ENCODE peak calls at places on chromosomes 6 and 20, in four cellular contexts. One of them, this sample, is unnamed.

GRCh38 chr20:40728470-40728869 is 39.4 kb upstream of the MAFB start:
- DNase-seq in activated T-helper 1 cell treated with anti-CD3 and anti-CD28 coated beads, Interleukin-2, amount 50 U/mL, for 16 hours: no peak
- DNase-seq in posterior cingulate gyrus: no peak
- DNase-seq in T1000: no peak
- DNase-seq in this sample: no peak

GRCh38 chr20:16222859-16223411 is 350.3 kb downstream of the KIF16B start:
- DNase-seq in posterior cingulate gyrus: no peak
- DNase-seq in T1000: no peak
- DNase-seq in activated T-helper 1 cell treated with anti-CD3 and anti-CD28 coated beads, Interleukin-2, amount 50 U/mL, for 16 hours: no peak
- DNase-seq in this sample: peak; percentile 61

GRCh38 chr6:165468361-165468760 is 159.0 kb upstream of the C6orf118 start:
- DNase-seq in T1000: no peak
- DNase-seq in posterior cingulate gyrus: no peak
- DNase-seq in activated T-helper 1 cell treated with anti-CD3 and anti-CD28 coated beads, Interleukin-2, amount 50 U/mL, for 16 hours: no peak
- DNase-seq in this sample: no peak

GRCh38 chr6:7173843-7174503 is 66.2 kb downstream of the RREB1 start:
- DNase-seq in activated T-helper 1 cell treated with anti-CD3 and anti-CD28 coated beads, Interleukin-2, amount 50 U/mL, for 16 hours: no peak
- DNase-seq in T1000: no peak
- DNase-seq in posterior cingulate gyrus: no peak
- DNase-seq in this sample: no peak

GRCh38 chr6:47737406-47737805 is 39.0 kb downstream of the ADGRF4 start:
- DNase-seq in T1000: no peak
- DNase-seq in activated T-helper 1 cell treated with anti-CD3 and anti-CD28 coated beads, Interleukin-2, amount 50 U/mL, for 16 hours: no peak
- DNase-seq in posterior cingulate gyrus: peak; percentile 53
- DNase-seq in this sample: no peak

GRCh38 chr6:50820590-50821234 is 2.0 kb downstream of the TFAP2B start:
- DNase-seq in T1000: no peak
- DNase-seq in posterior cingulate gyrus: no peak
- DNase-seq in activated T-helper 1 cell treated with anti-CD3 and anti-CD28 coated beads, Interleukin-2, amount 50 U/mL, for 16 hours: no peak
- DNase-seq in this sample: no peak

GRCh38 chr6:111482236-111482958 is 621 bp downstream of the REV3L start:
- DNase-seq in posterior cingulate gyrus: peak; percentile 43
- DNase-seq in T1000: no peak
- DNase-seq in activated T-helper 1 cell treated with anti-CD3 and anti-CD28 coated beads, Interleukin-2, amount 50 U/mL, for 16 hours: peak; percentile 36
- DNase-seq in this sample: peak; percentile 71

GRCh38 chr6:137933696-137934095 is 66.6 kb downstream of the TNFAIP3 start:
- DNase-seq in posterior cingulate gyrus: no peak
- DNase-seq in T1000: peak; percentile 33
- DNase-seq in activated T-helper 1 cell treated with anti-CD3 and anti-CD28 coated beads, Interleukin-2, amount 50 U/mL, for 16 hours: no peak
- DNase-seq in this sample: peak; percentile 78

GRCh38 chr20:11401988-11402387 is 515.7 kb upstream of the BTBD3 start:
- DNase-seq in activated T-helper 1 cell treated with anti-CD3 and anti-CD28 coated beads, Interleukin-2, amount 50 U/mL, for 16 hours: no peak
- DNase-seq in T1000: no peak
- DNase-seq in posterior cingulate gyrus: no peak
- DNase-seq in this sample: no peak

GRCh38 chr6:145784683-145785082 is 29.9 kb downstream of the FBXO30 start:
- DNase-seq in activated T-helper 1 cell treated with anti-CD3 and anti-CD28 coated beads, Interleukin-2, amount 50 U/mL, for 16 hours: no peak
- DNase-seq in T1000: no peak
- DNase-seq in posterior cingulate gyrus: no peak
- DNase-seq in this sample: peak; percentile 4

GRCh38 chr6:43851204-43851855 is 81.3 kb downstream of the VEGFA start:
- DNase-seq in activated T-helper 1 cell treated with anti-CD3 and anti-CD28 coated beads, Interleukin-2, amount 50 U/mL, for 16 hours: no peak
- DNase-seq in posterior cingulate gyrus: no peak
- DNase-seq in T1000: peak; percentile 17
- DNase-seq in this sample: peak; percentile 92

GRCh38 chr6:3165631-3166534 is 8.5 kb upstream of the TUBB2A start:
- DNase-seq in posterior cingulate gyrus: no peak
- DNase-seq in T1000: peak; percentile 47
- DNase-seq in activated T-helper 1 cell treated with anti-CD3 and anti-CD28 coated beads, Interleukin-2, amount 50 U/mL, for 16 hours: no peak
- DNase-seq in this sample: no peak

GRCh38 chr6:31216208-31216898 is 45.9 kb upstream of the POU5F1 start:
- DNase-seq in posterior cingulate gyrus: no peak
- DNase-seq in T1000: no peak
- DNase-seq in activated T-helper 1 cell treated with anti-CD3 and anti-CD28 coated beads, Interleukin-2, amount 50 U/mL, for 16 hours: no peak
- DNase-seq in this sample: no peak

GRCh38 chr6:89471287-89471867 is 38.4 kb downstream of the ANKRD6 start:
- DNase-seq in posterior cingulate gyrus: no peak
- DNase-seq in activated T-helper 1 cell treated with anti-CD3 and anti-CD28 coated beads, Interleukin-2, amount 50 U/mL, for 16 hours: no peak
- DNase-seq in T1000: no peak
- DNase-seq in this sample: no peak

GRCh38 chr6:138695193-138695592 is 78.4 kb upstream of the CCDC28A start:
- DNase-seq in T1000: no peak
- DNase-seq in activated T-helper 1 cell treated with anti-CD3 and anti-CD28 coated beads, Interleukin-2, amount 50 U/mL, for 16 hours: no peak
- DNase-seq in posterior cingulate gyrus: no peak
- DNase-seq in this sample: no peak

GRCh38 chr6:36196880-36197548 is 470 bp downstream of the BRPF3 start:
- DNase-seq in posterior cingulate gyrus: peak; percentile 100
- DNase-seq in activated T-helper 1 cell treated with anti-CD3 and anti-CD28 coated beads, Interleukin-2, amount 50 U/mL, for 16 hours: peak; percentile 99
- DNase-seq in T1000: peak; percentile 96
- DNase-seq in this sample: peak; percentile 96

GRCh38 chr6:125251516-125252229 is 50.1 kb downstream of the HDDC2 start:
- DNase-seq in T1000: no peak
- DNase-seq in posterior cingulate gyrus: no peak
- DNase-seq in activated T-helper 1 cell treated with anti-CD3 and anti-CD28 coated beads, Interleukin-2, amount 50 U/mL, for 16 hours: no peak
- DNase-seq in this sample: no peak

GRCh38 chr20:52987295-52987694 is 15.1 kb downstream of the TSHZ2 start:
- DNase-seq in T1000: no peak
- DNase-seq in activated T-helper 1 cell treated with anti-CD3 and anti-CD28 coated beads, Interleukin-2, amount 50 U/mL, for 16 hours: no peak
- DNase-seq in posterior cingulate gyrus: no peak
- DNase-seq in this sample: no peak

GRCh38 chr6:35496851-35497570 is at the start of gene TEAD3:
- DNase-seq in posterior cingulate gyrus: no peak
- DNase-seq in T1000: peak; percentile 63
- DNase-seq in activated T-helper 1 cell treated with anti-CD3 and anti-CD28 coated beads, Interleukin-2, amount 50 U/mL, for 16 hours: peak; percentile 44
- DNase-seq in this sample: peak; percentile 87

GRCh38 chr6:71197267-71197666 is 91.3 kb upstream of the OGFRL1 start:
- DNase-seq in activated T-helper 1 cell treated with anti-CD3 and anti-CD28 coated beads, Interleukin-2, amount 50 U/mL, for 16 hours: no peak
- DNase-seq in T1000: no peak
- DNase-seq in posterior cingulate gyrus: no peak
- DNase-seq in this sample: peak; percentile 59

GRCh38 chr20:50710492-50711063 is 19.2 kb upstream of the RIPOR3 start:
- DNase-seq in T1000: no peak
- DNase-seq in posterior cingulate gyrus: no peak
- DNase-seq in activated T-helper 1 cell treated with anti-CD3 and anti-CD28 coated beads, Interleukin-2, amount 50 U/mL, for 16 hours: no peak
- DNase-seq in this sample: no peak

GRCh38 chr20:9392892-9393857 is 121.2 kb upstream of the LAMP5 start:
- DNase-seq in T1000: peak; percentile 20
- DNase-seq in activated T-helper 1 cell treated with anti-CD3 and anti-CD28 coated beads, Interleukin-2, amount 50 U/mL, for 16 hours: no peak
- DNase-seq in posterior cingulate gyrus: peak; percentile 76
- DNase-seq in this sample: peak; percentile 80

GRCh38 chr6:101000334-101000733 is 119.2 kb upstream of the ASCC3 start:
- DNase-seq in T1000: no peak
- DNase-seq in activated T-helper 1 cell treated with anti-CD3 and anti-CD28 coated beads, Interleukin-2, amount 50 U/mL, for 16 hours: no peak
- DNase-seq in posterior cingulate gyrus: no peak
- DNase-seq in this sample: peak; percentile 20

This sample was measured in myocyte.